ENCODE peak calls at places on chromosome 2, in four cellular contexts. Q is CD4-positive, alpha-beta T cell; C is IMR-90; Z is AG09319. F is an unnamed sample.

GRCh38 chr2:112092286-112093041 is 37.4 kb downstream of the TMEM87B start:
- DNase-seq in Q (no peak), C (peak; percentile 83), Z (no peak), F (peak; percentile 55)

GRCh38 chr2:110958720-110959119 is 162.0 kb upstream of the BCL2L11 start:
- DNase-seq in Q (no peak), C (no peak), Z (no peak), F (no peak)

GRCh38 chr2:105977212-105977611 is 216.9 kb downstream of the UXS1 start:
- DNase-seq in Q (no peak), C (peak; percentile 86), Z (no peak), F (peak; percentile 90)

GRCh38 chr2:109345653-109346165 is 216.7 kb downstream of the SH3RF3 start:
- DNase-seq in Q (no peak), C (no peak), Z (no peak), F (no peak)

GRCh38 chr2:48312126-48312525 is 217.8 kb upstream of the STON1 start:
- DNase-seq in Q (no peak), C (no peak), Z (no peak), F (peak; percentile 40)

GRCh38 chr2:70084973-70085710 is 2.1 kb upstream of the PCBP1 start:
- DNase-seq in Q (peak; percentile 60), C (no peak), Z (no peak), F (no peak)

GRCh38 chr2:189014426-189015138 is 40.4 kb downstream of the COL3A1 start:
- DNase-seq in Q (no peak), C (peak; percentile 76), Z (no peak), F (peak; percentile 37)

GRCh38 chr2:32832821-32833220 is 113.9 kb upstream of the LTBP1 start:
- DNase-seq in Q (no peak), C (peak; percentile 80), Z (no peak), F (peak; percentile 45)

GRCh38 chr2:70906022-70906421 is 29.7 kb upstream of the ATP6V1B1 start:
- DNase-seq in Q (no peak), C (no peak), Z (no peak), F (no peak)

GRCh38 chr2:73101626-73102256 is 11.0 kb downstream of the RAB11FIP5 start:
- DNase-seq in Q (no peak), C (no peak), Z (no peak), F (no peak)

GRCh38 chr2:224645722-224646121 is 60.6 kb upstream of the CUL3 start:
- DNase-seq in Q (no peak), C (no peak), Z (no peak), F (no peak)

GRCh38 chr2:177147093-177147694 is 65.4 kb upstream of the HNRNPA3 start:
- DNase-seq in Q (no peak), C (peak; percentile 58), Z (no peak), F (peak; percentile 65)

GRCh38 chr2:96188821-96189526 is 19.7 kb downstream of the STARD7 start:
- DNase-seq in Q (no peak), C (no peak), Z (no peak), F (no peak)

GRCh38 chr2:43041167-43041566 is 185.2 kb downstream of the ZFP36L2 start:
- DNase-seq in Q (no peak), C (no peak), Z (no peak), F (no peak)

GRCh38 chr2:232321156-232321816 is 57.3 kb upstream of the ALPP start:
- DNase-seq in Q (peak; percentile 36), C (no peak), Z (no peak), F (no peak)

GRCh38 chr2:241500016-241500415 is 8.4 kb downstream of the STK25 start:
- DNase-seq in Q (no peak), C (no peak), Z (no peak), F (no peak)

GRCh38 chr2:221818569-221818968 is 246.5 kb upstream of the EPHA4 start:
- DNase-seq in Q (no peak), C (no peak), Z (no peak), F (no peak)

GRCh38 chr2:232369126-232369955 is 9.2 kb upstream of the ALPP start:
- DNase-seq in Q (no peak), C (no peak), Z (no peak), F (no peak)

GRCh38 chr2:70992945-70993688 is 1.6 kb downstream of the TEX261 start:
- DNase-seq in Q (no peak), C (no peak), Z (no peak), F (no peak)

GRCh38 chr2:98455494-98455976 is 10.9 kb downstream of the INPP4A start:
- DNase-seq in Q (no peak), C (peak; percentile 64), Z (no peak), F (peak; percentile 41)

GRCh38 chr2:237465515-237466227 is 21.4 kb upstream of the MLPH start:
- DNase-seq in Q (no peak), C (peak; percentile 99), Z (peak; percentile 86), F (peak; percentile 98)

GRCh38 chr2:77834360-77835002 is 312.3 kb upstream of the LRRTM4 start:
- DNase-seq in Q (no peak), C (no peak), Z (no peak), F (no peak)

GRCh38 chr2:207847807-207848544 is 78.3 kb upstream of the FZD5 start:
- DNase-seq in Q (no peak), C (peak; percentile 32), Z (no peak), F (peak; percentile 2)

GRCh38 chr2:220434365-220434764 is 806.9 kb downstream of the SLC4A3 start:
- DNase-seq in Q (no peak), C (peak; percentile 97), Z (peak; percentile 10), F (peak; percentile 71)

GRCh38 chr2:99079226-99079625 is 62.3 kb upstream of the C2orf15 start:
- DNase-seq in Q (no peak), C (no peak), Z (no peak), F (no peak)

GRCh38 chr2:192655916-192656315 is 461.2 kb upstream of the TMEFF2 start:
- DNase-seq in Q (no peak), C (no peak), Z (no peak), F (no peak)

GRCh38 chr2:133581027-133581760 is 12.9 kb upstream of the NCKAP5 start:
- DNase-seq in Q (no peak), C (peak; percentile 86), Z (no peak), F (no peak)

GRCh38 chr2:43057742-43058706 is 168.4 kb downstream of the ZFP36L2 start:
- DNase-seq in Q (no peak), C (no peak), Z (no peak), F (no peak)

GRCh38 chr2:180040146-180040925 is 33.2 kb upstream of the CWC22 start:
- DNase-seq in Q (no peak), C (peak; percentile 97), Z (peak; percentile 91), F (peak; percentile 97)

GRCh38 chr2:142693171-142693950 is 184.1 kb upstream of the KYNU start:
- DNase-seq in Q (no peak), C (no peak), Z (no peak), F (no peak)

GRCh38 chr2:239938651-239939486 is 86.3 kb downstream of the NDUFA10 start:
- DNase-seq in Q (no peak), C (no peak), Z (no peak), F (no peak)

GRCh38 chr2:188909036-188909435 is 65.1 kb upstream of the COL3A1 start:
- DNase-seq in Q (no peak), C (peak; percentile 80), Z (no peak), F (no peak)

DNA sequence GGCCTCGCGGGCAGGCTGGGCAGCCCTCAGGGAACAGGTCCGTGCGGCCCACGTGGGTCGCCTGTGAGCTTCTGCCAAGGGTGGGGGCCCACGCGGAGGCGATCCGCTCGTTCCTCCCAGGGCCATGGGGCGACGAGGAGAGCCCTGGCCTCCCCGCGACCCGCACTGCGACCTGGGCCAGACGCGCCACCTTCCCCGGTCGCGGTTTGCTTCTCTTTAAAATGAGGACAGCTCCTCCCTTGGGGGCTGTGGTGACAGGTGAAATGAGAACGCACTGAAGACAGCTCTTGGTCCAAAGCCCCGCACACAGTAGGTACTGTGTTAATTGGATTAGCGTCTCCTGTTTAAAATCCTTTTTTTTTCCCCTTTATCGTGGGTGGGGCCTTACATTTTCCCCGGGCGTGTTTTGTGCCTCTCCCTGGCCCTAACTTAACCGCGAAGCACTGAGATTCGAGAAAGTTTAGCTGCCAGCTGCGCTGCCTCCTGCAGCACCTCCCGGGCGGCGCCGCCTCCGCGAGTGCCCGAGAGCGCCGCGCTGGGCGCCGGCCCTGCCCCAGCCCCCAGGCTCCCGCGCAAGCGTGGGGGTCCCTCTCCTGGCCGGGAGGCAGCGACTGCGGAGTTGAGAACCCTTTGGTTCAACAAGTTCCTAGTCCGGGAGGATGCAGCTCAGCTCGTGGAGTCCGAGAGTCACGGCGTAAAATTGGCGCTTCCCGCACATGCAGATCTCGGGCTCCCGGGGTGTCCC is 1.1 kb downstream of the HPCAL1 start:
- DNase-seq in Q (peak; percentile 31), C (peak; percentile 56), Z (no peak), F (peak; percentile 33)
- TF ChIP-seq CTCF in Q (no peak), C (peak; percentile 41), Z (peak; percentile 27), F (peak; percentile 58)

GRCh38 chr2:5677133-5677532 is 15.1 kb upstream of the SOX11 start:
- DNase-seq in Q (no peak), C (no peak), Z (no peak), F (no peak)
- TF ChIP-seq CTCF in Q (no peak), C (no peak), Z (no peak), F (no peak)

GRCh38 chr2:118012778-118013177 is 1.1 kb downstream of the CCDC93 start:
- DNase-seq in Q (no peak), C (no peak), Z (no peak), F (no peak)

GRCh38 chr2:118010470-118010869 is 3.4 kb downstream of the CCDC93 start:
- DNase-seq in Q (no peak), C (no peak), Z (no peak), F (no peak)

GRCh38 chr2:118013724-118014491 is at the start of gene CCDC93:
- DNase-seq in Q (peak; percentile 82), C (peak; percentile 76), Z (peak; percentile 45), F (peak; percentile 63)

GRCh38 chr2:118014492-118014824 is 588 bp upstream of the CCDC93 start:
- DNase-seq in Q (no peak), C (no peak), Z (no peak), F (no peak)

GRCh38 chr2:118013221-118013723 is 598 bp downstream of the CCDC93 start:
- DNase-seq in Q (peak; percentile 23), C (no peak), Z (no peak), F (no peak)
- TF ChIP-seq CTCF in Q (no peak), C (no peak), Z (no peak), F (peak; percentile 53)

DNA sequence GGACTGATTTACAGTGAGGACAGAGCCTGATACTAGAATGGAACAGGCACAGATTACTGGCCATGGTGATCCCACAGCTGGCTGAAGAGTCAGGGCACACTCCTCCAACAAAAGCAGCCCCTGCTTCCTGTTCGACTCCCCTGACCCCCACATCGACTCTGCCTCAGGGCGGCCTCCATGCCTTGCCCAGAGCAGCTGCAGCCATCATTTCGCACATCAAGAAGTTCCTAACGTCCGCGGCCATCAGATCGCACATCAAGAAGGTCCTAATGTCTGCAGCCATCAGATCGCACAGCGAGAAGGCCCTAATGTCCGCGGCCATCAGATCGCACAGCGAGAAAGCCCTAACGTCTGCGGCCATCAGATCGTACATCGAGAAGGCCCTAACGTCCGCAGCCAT is 192.8 kb upstream of the PXDN start:
- DNase-seq in Q (no peak), C (no peak), Z (no peak), F (no peak)
- TF ChIP-seq CTCF in Q (no peak), C (no peak), Z (no peak), F (no peak)

F was measured in HFFc6.